ENCODE peak calls at places on chromosomes 12 and 14, in four cellular contexts. One of them, this sample, is unnamed.

GRCh38 chr12:39723831-39724230 is 104.2 kb upstream of the ABCD2 start:
- DNase-seq in mammary epithelial cell: peak; percentile 64
- DNase-seq in upper lobe of right lung: no peak
- DNase-seq in endothelial cell of umbilical vein: no peak
- DNase-seq in this sample: peak; percentile 10

GRCh38 chr14:47678993-47679392 is 3.6 kb upstream of the MDGA2 start:
- DNase-seq in mammary epithelial cell: no peak
- DNase-seq in endothelial cell of umbilical vein: no peak
- DNase-seq in upper lobe of right lung: no peak
- DNase-seq in this sample: no peak

GRCh38 chr12:68610435-68611093 is at the start of gene RAP1B:
- DNase-seq in mammary epithelial cell: peak; percentile 85
- DNase-seq in endothelial cell of umbilical vein: peak; percentile 87
- DNase-seq in upper lobe of right lung: peak; percentile 95
- DNase-seq in this sample: peak; percentile 50

GRCh38 chr12:48779869-48780268 is 9.0 kb downstream of the ADCY6 start:
- DNase-seq in upper lobe of right lung: no peak
- DNase-seq in mammary epithelial cell: no peak
- DNase-seq in endothelial cell of umbilical vein: peak; percentile 82
- DNase-seq in this sample: no peak

GRCh38 chr14:46018846-46019420 is 632.6 kb downstream of the RPL10L start:
- DNase-seq in endothelial cell of umbilical vein: no peak
- DNase-seq in upper lobe of right lung: no peak
- DNase-seq in mammary epithelial cell: peak; percentile 4
- DNase-seq in this sample: no peak

GRCh38 chr14:71524321-71524982 is 407.8 kb upstream of the RGS6 start:
- DNase-seq in mammary epithelial cell: no peak
- DNase-seq in upper lobe of right lung: no peak
- DNase-seq in endothelial cell of umbilical vein: no peak
- DNase-seq in this sample: no peak

GRCh38 chr12:131017477-131017991 is 63.8 kb downstream of the ADGRD1 start:
- DNase-seq in mammary epithelial cell: no peak
- DNase-seq in upper lobe of right lung: no peak
- DNase-seq in endothelial cell of umbilical vein: no peak
- DNase-seq in this sample: no peak

GRCh38 chr14:89615421-89615820 is 198.4 kb upstream of the FOXN3 start:
- DNase-seq in upper lobe of right lung: no peak
- DNase-seq in endothelial cell of umbilical vein: peak; percentile 74
- DNase-seq in mammary epithelial cell: no peak
- DNase-seq in this sample: no peak

GRCh38 chr12:47223848-47224213 is 144.1 kb upstream of the AMIGO2 start:
- DNase-seq in endothelial cell of umbilical vein: peak; percentile 57
- DNase-seq in mammary epithelial cell: no peak
- DNase-seq in upper lobe of right lung: no peak
- DNase-seq in this sample: no peak

GRCh38 chr12:16473610-16474326 is 126.3 kb downstream of the MGST1 start:
- DNase-seq in upper lobe of right lung: no peak
- DNase-seq in mammary epithelial cell: no peak
- DNase-seq in endothelial cell of umbilical vein: no peak
- DNase-seq in this sample: peak; percentile 18

GRCh38 chr12:52956987-52957386 is 8.1 kb downstream of the KRT18 start:
- DNase-seq in upper lobe of right lung: no peak
- DNase-seq in mammary epithelial cell: no peak
- DNase-seq in endothelial cell of umbilical vein: no peak
- DNase-seq in this sample: no peak

GRCh38 chr14:34220921-34221320 is 241.1 kb downstream of the SPTSSA start:
- DNase-seq in upper lobe of right lung: no peak
- DNase-seq in endothelial cell of umbilical vein: no peak
- DNase-seq in mammary epithelial cell: no peak
- DNase-seq in this sample: no peak

GRCh38 chr12:6292606-6293005 is 17.9 kb upstream of the PLEKHG6 start:
- DNase-seq in upper lobe of right lung: no peak
- DNase-seq in mammary epithelial cell: peak; percentile 51
- DNase-seq in endothelial cell of umbilical vein: no peak
- DNase-seq in this sample: no peak

GRCh38 chr12:6767301-6767591 is 1.1 kb downstream of the PTMS start:
- DNase-seq in endothelial cell of umbilical vein: no peak
- DNase-seq in mammary epithelial cell: no peak
- DNase-seq in upper lobe of right lung: no peak
- DNase-seq in this sample: no peak

GRCh38 chr12:2986876-2987275 is 27.7 kb downstream of the TEAD4 start:
- DNase-seq in mammary epithelial cell: no peak
- DNase-seq in upper lobe of right lung: no peak
- DNase-seq in endothelial cell of umbilical vein: peak; percentile 25
- DNase-seq in this sample: no peak

GRCh38 chr12:75623631-75624118 is 112.3 kb upstream of the KRR1 start:
- DNase-seq in mammary epithelial cell: peak; percentile 53
- DNase-seq in upper lobe of right lung: no peak
- DNase-seq in endothelial cell of umbilical vein: peak; percentile 53
- DNase-seq in this sample: no peak

GRCh38 chr12:111271674-111272418 is 97.0 kb downstream of the PHETA1 start:
- DNase-seq in endothelial cell of umbilical vein: no peak
- DNase-seq in mammary epithelial cell: no peak
- DNase-seq in upper lobe of right lung: no peak
- DNase-seq in this sample: no peak

GRCh38 chr14:36662543-36663403 is 1.1 kb downstream of the PAX9 start:
- DNase-seq in endothelial cell of umbilical vein: no peak
- DNase-seq in mammary epithelial cell: no peak
- DNase-seq in upper lobe of right lung: no peak
- DNase-seq in this sample: no peak

GRCh38 chr12:130253866-130254265 is 83.8 kb upstream of the PIWIL1 start:
- DNase-seq in mammary epithelial cell: no peak
- DNase-seq in endothelial cell of umbilical vein: no peak
- DNase-seq in upper lobe of right lung: no peak
- DNase-seq in this sample: no peak

GRCh38 chr14:19823765-19824164 is 20.2 kb downstream of the OR4N2 start:
- DNase-seq in upper lobe of right lung: no peak
- DNase-seq in mammary epithelial cell: no peak
- DNase-seq in endothelial cell of umbilical vein: no peak
- DNase-seq in this sample: no peak

GRCh38 chr12:80325167-80325959 is 118.7 kb upstream of the PTPRQ start:
- DNase-seq in upper lobe of right lung: no peak
- DNase-seq in endothelial cell of umbilical vein: peak; percentile 3
- DNase-seq in mammary epithelial cell: no peak
- DNase-seq in this sample: no peak

GRCh38 chr12:66848967-66849366 is 170.1 kb upstream of the GRIP1 start:
- DNase-seq in upper lobe of right lung: no peak
- DNase-seq in endothelial cell of umbilical vein: no peak
- DNase-seq in mammary epithelial cell: no peak
- DNase-seq in this sample: no peak

GRCh38 chr12:120534703-120535655 is 823 bp downstream of the RNF10 start:
- DNase-seq in endothelial cell of umbilical vein: peak; percentile 81
- DNase-seq in upper lobe of right lung: peak; percentile 77
- DNase-seq in mammary epithelial cell: peak; percentile 75
- DNase-seq in this sample: peak; percentile 46

GRCh38 chr12:95440401-95440800 is 33.6 kb upstream of the METAP2 start:
- DNase-seq in upper lobe of right lung: no peak
- DNase-seq in mammary epithelial cell: no peak
- DNase-seq in endothelial cell of umbilical vein: no peak
- DNase-seq in this sample: no peak

GRCh38 chr12:95976416-95976832 is 19.7 kb downstream of the HAL start:
- DNase-seq in upper lobe of right lung: no peak
- DNase-seq in mammary epithelial cell: peak; percentile 64
- DNase-seq in endothelial cell of umbilical vein: no peak
- DNase-seq in this sample: no peak

GRCh38 chr12:2129076-2129475 is 76.3 kb downstream of the CACNA1C start:
- DNase-seq in mammary epithelial cell: peak; percentile 95
- DNase-seq in endothelial cell of umbilical vein: no peak
- DNase-seq in upper lobe of right lung: no peak
- DNase-seq in this sample: peak; percentile 66

GRCh38 chr12:67879937-67880336 is 109.3 kb upstream of the IFNG-AS1 start:
- DNase-seq in mammary epithelial cell: no peak
- DNase-seq in endothelial cell of umbilical vein: no peak
- DNase-seq in upper lobe of right lung: no peak
- DNase-seq in this sample: no peak

GRCh38 chr14:94161087-94161486 is 13.0 kb upstream of the PPP4R4 start:
- DNase-seq in upper lobe of right lung: no peak
- DNase-seq in endothelial cell of umbilical vein: no peak
- DNase-seq in mammary epithelial cell: no peak
- DNase-seq in this sample: no peak

GRCh38 chr12:32034045-32034444 is 72.6 kb upstream of the BICD1 start:
- DNase-seq in mammary epithelial cell: no peak
- DNase-seq in endothelial cell of umbilical vein: peak; percentile 82
- DNase-seq in upper lobe of right lung: no peak
- DNase-seq in this sample: no peak

GRCh38 chr14:74841230-74842207 is 34.4 kb downstream of the PROX2 start:
- DNase-seq in mammary epithelial cell: no peak
- DNase-seq in endothelial cell of umbilical vein: no peak
- DNase-seq in upper lobe of right lung: no peak
- DNase-seq in this sample: no peak

GRCh38 chr12:32870716-32871115 is 25.9 kb downstream of the PKP2 start:
- DNase-seq in upper lobe of right lung: no peak
- DNase-seq in endothelial cell of umbilical vein: no peak
- DNase-seq in mammary epithelial cell: no peak
- DNase-seq in this sample: no peak

GRCh38 chr14:63388766-63389431 is 70.2 kb upstream of the GPHB5 start:
- DNase-seq in endothelial cell of umbilical vein: peak; percentile 75
- DNase-seq in mammary epithelial cell: peak; percentile 26
- DNase-seq in upper lobe of right lung: peak; percentile 75
- DNase-seq in this sample: no peak

GRCh38 chr12:131919051-131919347 is 10.1 kb upstream of the PUS1 start:
- DNase-seq in upper lobe of right lung: no peak
- DNase-seq in endothelial cell of umbilical vein: no peak
- DNase-seq in mammary epithelial cell: no peak
- DNase-seq in this sample: no peak

GRCh38 chr14:20477211-20477876 is 8.1 kb downstream of the PNP start:
- DNase-seq in mammary epithelial cell: peak; percentile 44
- DNase-seq in upper lobe of right lung: peak; percentile 81
- DNase-seq in endothelial cell of umbilical vein: peak; percentile 69
- DNase-seq in this sample: no peak

GRCh38 chr14:99080306-99080705 is 191.7 kb downstream of the BCL11B start:
- DNase-seq in upper lobe of right lung: no peak
- DNase-seq in mammary epithelial cell: no peak
- DNase-seq in endothelial cell of umbilical vein: no peak
- DNase-seq in this sample: no peak

GRCh38 chr14:99081880-99082279 is 190.1 kb downstream of the BCL11B start:
- DNase-seq in upper lobe of right lung: no peak
- DNase-seq in mammary epithelial cell: no peak
- DNase-seq in endothelial cell of umbilical vein: no peak
- DNase-seq in this sample: no peak

GRCh38 chr14:99078426-99078825 is 193.6 kb downstream of the BCL11B start:
- DNase-seq in upper lobe of right lung: no peak
- DNase-seq in endothelial cell of umbilical vein: no peak
- DNase-seq in mammary epithelial cell: no peak
- DNase-seq in this sample: no peak

GRCh38 chr14:99079061-99079727 is 192.8 kb downstream of the BCL11B start:
- DNase-seq in mammary epithelial cell: no peak
- DNase-seq in upper lobe of right lung: no peak
- DNase-seq in endothelial cell of umbilical vein: no peak
- DNase-seq in this sample: no peak

GRCh38 chr14:99081156-99081765 is 190.7 kb downstream of the BCL11B start:
- DNase-seq in upper lobe of right lung: no peak
- DNase-seq in mammary epithelial cell: no peak
- DNase-seq in endothelial cell of umbilical vein: no peak
- DNase-seq in this sample: no peak
- H3K27ac ChIP-seq in upper lobe of right lung: no peak overlapping the region
- H3K27ac ChIP-seq in mammary epithelial cell: no peak overlapping the region
- H3K27ac ChIP-seq in endothelial cell of umbilical vein: no peak overlapping the region
- H3K27ac ChIP-seq in this sample: no peak overlapping the region

GRCh38 chr14:51394804-51395203 is 154.8 kb downstream of the TMX1 start:
- DNase-seq in mammary epithelial cell: peak; percentile 45
- DNase-seq in upper lobe of right lung: no peak
- DNase-seq in endothelial cell of umbilical vein: no peak
- DNase-seq in this sample: no peak
- H3K27ac ChIP-seq in mammary epithelial cell: peak overlapping the region; percentile 99
- H3K27ac ChIP-seq in upper lobe of right lung: peak overlapping the region; percentile 75
- H3K27ac ChIP-seq in endothelial cell of umbilical vein: peak overlapping the region; percentile 99
- H3K27ac ChIP-seq in this sample: peak overlapping the region; percentile 100

GRCh38 chr12:104737682-104738370 is 220.3 kb downstream of the SLC41A2 start:
- DNase-seq in upper lobe of right lung: no peak
- DNase-seq in mammary epithelial cell: no peak
- DNase-seq in endothelial cell of umbilical vein: no peak
- DNase-seq in this sample: no peak
- H3K27ac ChIP-seq in upper lobe of right lung: no peak overlapping the region
- H3K27ac ChIP-seq in mammary epithelial cell: no peak overlapping the region
- H3K27ac ChIP-seq in endothelial cell of umbilical vein: no peak overlapping the region
- H3K27ac ChIP-seq in this sample: peak overlapping the region; percentile 65

DNA sequence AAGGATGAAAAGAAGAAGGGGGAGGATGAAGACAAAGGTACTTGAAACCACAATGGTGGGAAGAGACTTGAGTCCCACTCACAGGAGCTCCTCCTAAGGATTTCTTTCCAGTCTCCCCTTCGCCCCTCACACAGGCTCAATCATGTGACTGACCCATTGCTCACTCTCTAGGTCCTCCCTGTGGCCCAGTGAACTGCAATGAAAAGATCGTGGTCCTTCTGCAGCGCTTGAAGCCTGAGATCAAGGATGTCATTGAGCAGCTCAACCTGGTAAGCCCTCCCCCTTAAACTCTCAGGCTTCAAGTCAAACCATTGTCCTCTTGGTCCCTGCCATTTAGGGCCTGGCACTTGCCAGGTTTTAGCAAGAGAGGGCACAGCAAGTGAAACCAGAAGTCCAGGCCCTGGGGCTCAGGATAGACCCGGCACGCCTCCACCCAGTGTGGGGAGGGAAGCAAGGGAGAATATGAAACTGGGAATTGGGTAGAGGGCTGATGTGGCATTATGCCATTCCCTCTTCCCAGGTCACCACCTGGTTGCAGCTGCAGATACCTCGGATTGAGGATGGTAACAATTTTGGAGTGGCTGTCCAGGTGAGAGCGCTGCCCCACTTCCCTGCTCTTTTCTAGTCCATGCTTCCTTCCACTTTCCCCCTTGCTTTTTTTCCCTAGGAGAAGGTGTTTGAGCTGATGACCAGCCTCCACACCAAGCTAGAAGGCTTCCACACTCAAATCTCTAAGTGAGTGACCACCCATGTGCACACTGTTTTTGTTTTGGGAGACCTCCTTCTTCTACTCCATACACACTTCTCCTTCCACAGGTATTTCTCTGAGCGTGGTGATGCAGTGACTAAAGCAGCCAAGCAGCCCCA is 1.8 kb downstream of the PSME1 start:
- DNase-seq in endothelial cell of umbilical vein: no peak
- DNase-seq in mammary epithelial cell: no peak
- DNase-seq in upper lobe of right lung: no peak
- DNase-seq in this sample: no peak
- H3K27ac ChIP-seq in endothelial cell of umbilical vein: no peak overlapping the region
- H3K27ac ChIP-seq in mammary epithelial cell: no peak overlapping the region
- H3K27ac ChIP-seq in upper lobe of right lung: peak overlapping the region; percentile 91
- H3K27ac ChIP-seq in this sample: no peak overlapping the region

DNA sequence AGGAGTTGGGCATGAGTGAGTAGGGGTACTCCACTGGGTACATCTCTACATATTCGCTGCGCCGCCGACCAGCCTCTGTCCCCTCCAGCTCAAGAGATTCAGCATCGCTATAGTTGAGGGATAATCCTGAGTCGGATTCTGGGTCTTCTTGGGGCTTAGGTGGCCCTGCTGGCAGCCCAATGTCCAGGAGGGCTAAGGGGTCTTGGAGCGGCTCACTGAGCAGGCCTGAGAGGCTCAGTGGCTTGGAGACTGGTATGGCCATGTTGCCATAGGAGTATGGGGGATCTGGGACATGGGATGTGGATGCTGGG is 7.9 kb downstream of the NFE2 start:
- DNase-seq in mammary epithelial cell: no peak
- DNase-seq in endothelial cell of umbilical vein: no peak
- DNase-seq in upper lobe of right lung: no peak
- DNase-seq in this sample: no peak
- H3K27ac ChIP-seq in mammary epithelial cell: no peak overlapping the region
- H3K27ac ChIP-seq in endothelial cell of umbilical vein: no peak overlapping the region
- H3K27ac ChIP-seq in upper lobe of right lung: no peak overlapping the region
- H3K27ac ChIP-seq in this sample: no peak overlapping the region

This sample was measured in epithelial cell of prostate.